ENCODE peak calls at places on chromosomes 16 and 17, in seven cellular contexts. M is H9, C is mesendoderm, I is H1, X is neuronal stem cell, E is mesenchymal stem cell, A is trophoblast cell. Y is an unnamed sample.

GRCh38 chr17:70136131-70136530 is 33.2 kb upstream of the KCNJ2 start:
- DNase-seq in M (no peak), C (no peak), I (no peak), X (no peak), E (no peak), A (no peak), Y (no peak)

GRCh38 chr17:80103061-80103481 is 1.7 kb downstream of the GAA start:
- DNase-seq in M (no peak), C (no peak), I (no peak), X (no peak), E (no peak), A (peak; percentile 59), Y (no peak)

GRCh38 chr17:60391419-60392041 is 403 bp downstream of the USP32 start:
- DNase-seq in M (no peak), C (no peak), I (peak; percentile 17), X (no peak), E (no peak), A (no peak), Y (no peak)

GRCh38 chr17:49588726-49589555 is 13.3 kb downstream of the NXPH3 start:
- DNase-seq in M (no peak), C (no peak), I (no peak), X (no peak), E (no peak), A (no peak), Y (peak; percentile 51)

GRCh38 chr17:51188321-51188853 is 22.2 kb downstream of the NME2 start:
- DNase-seq in M (no peak), C (no peak), I (no peak), X (no peak), E (no peak), A (no peak), Y (no peak)

GRCh38 chr17:57876023-57876865 is 26.4 kb upstream of the MRPS23 start:
- DNase-seq in M (peak; percentile 76), C (no peak), I (no peak), X (no peak), E (no peak), A (no peak), Y (peak; percentile 40)

GRCh38 chr17:74390680-74391653 is 23.7 kb downstream of the GPR142 start:
- DNase-seq in M (no peak), C (no peak), I (no peak), X (no peak), E (no peak), A (no peak), Y (no peak)

GRCh38 chr17:55219939-55220338 is 44.8 kb upstream of the HLF start:
- DNase-seq in M (no peak), C (no peak), I (no peak), X (no peak), E (no peak), A (no peak), Y (no peak)

GRCh38 chr16:1471569-1472194 is 3.1 kb downstream of the CLCN7 start:
- DNase-seq in M (no peak), C (no peak), I (no peak), X (no peak), E (no peak), A (no peak), Y (no peak)

GRCh38 chr17:80413771-80414507 is 1.0 kb upstream of the ENDOV start:
- DNase-seq in M (no peak), C (no peak), I (no peak), X (no peak), E (no peak), A (no peak), Y (no peak)

GRCh38 chr17:50979524-50979927 is 113.4 kb upstream of the TOB1 start:
- DNase-seq in M (no peak), C (no peak), I (no peak), X (no peak), E (no peak), A (no peak), Y (no peak)

GRCh38 chr17:83010323-83011200 is 68.8 kb upstream of the METRNL start:
- DNase-seq in M (no peak), C (peak; percentile 20), I (no peak), X (no peak), E (peak; percentile 52), A (no peak), Y (peak; percentile 69)

GRCh38 chr16:1540556-1540855 is 7.0 kb downstream of the TMEM204 start:
- DNase-seq in M (no peak), C (no peak), I (no peak), X (no peak), E (no peak), A (no peak), Y (no peak)

GRCh38 chr17:8563981-8564602 is 66.4 kb downstream of the MYH10 start:
- DNase-seq in M (no peak), C (no peak), I (no peak), X (no peak), E (no peak), A (no peak), Y (peak; percentile 73)

GRCh38 chr16:14181371-14182050 is 110.4 kb downstream of the MRTFB start:
- DNase-seq in M (no peak), C (no peak), I (no peak), X (no peak), E (peak; percentile 85), A (no peak), Y (peak; percentile 89)

GRCh38 chr17:28471531-28472342 is 1.7 kb upstream of the SLC13A2 start:
- DNase-seq in M (no peak), C (peak; percentile 40), I (no peak), X (no peak), E (no peak), A (peak; percentile 54), Y (no peak)

GRCh38 chr16:49484454-49484853 is 110.8 kb downstream of the C16orf78 start:
- DNase-seq in M (peak; percentile 88), C (peak; percentile 73), I (no peak), X (peak; percentile 42), E (peak; percentile 2), A (peak; percentile 22), Y (no peak)

GRCh38 chr16:87000007-87000406 is 317.2 kb downstream of the C16orf95 start:
- DNase-seq in M (no peak), C (no peak), I (no peak), X (no peak), E (no peak), A (no peak), Y (no peak)

GRCh38 chr16:81956213-81956948 is 54.9 kb downstream of the SDR42E1 start:
- DNase-seq in M (no peak), C (no peak), I (no peak), X (no peak), E (no peak), A (peak; percentile 7), Y (no peak)

GRCh38 chr17:9290226-9290613 is 268.9 kb downstream of the NTN1 start:
- DNase-seq in M (no peak), C (no peak), I (no peak), X (no peak), E (no peak), A (no peak), Y (no peak)

GRCh38 chr16:49312389-49312990 is 30.9 kb upstream of the CBLN1 start:
- DNase-seq in M (no peak), C (no peak), I (no peak), X (no peak), E (no peak), A (no peak), Y (no peak)

GRCh38 chr16:87836844-87837581 is 32.3 kb downstream of the SLC7A5 start:
- DNase-seq in M (no peak), C (no peak), I (no peak), X (no peak), E (no peak), A (no peak), Y (no peak)

GRCh38 chr17:46182961-46183360 is 10.3 kb downstream of the KANSL1 start:
- DNase-seq in M (peak; percentile 59), C (peak; percentile 80), I (no peak), X (no peak), E (no peak), A (no peak), Y (no peak)

DNA sequence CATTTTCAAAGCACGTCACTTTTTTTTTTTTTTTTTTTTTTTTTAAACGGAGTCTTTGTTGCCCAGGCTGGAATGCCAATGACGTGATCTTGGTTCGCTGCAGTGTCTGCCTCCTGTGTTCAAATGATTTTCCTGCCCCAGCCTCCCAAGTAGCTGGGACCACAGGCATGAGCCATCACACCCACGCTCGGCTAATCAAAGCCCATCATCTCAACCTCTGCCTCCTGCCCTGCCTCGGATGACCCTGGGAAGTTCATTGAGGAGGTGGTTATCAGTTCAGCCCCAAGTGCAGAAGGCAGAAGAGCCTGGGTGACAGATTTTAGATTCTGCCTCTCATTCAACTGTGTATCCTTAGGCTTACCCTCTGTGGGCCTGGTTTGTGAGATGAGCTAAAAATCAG is 484.9 kb upstream of the EEF2KMT start:
- DNase-seq in M (no peak), C (no peak), I (no peak), X (no peak), E (no peak), A (no peak), Y (no peak)
- H3K4ac ChIP-seq in M (no peak overlapping the region), C (no peak overlapping the region), I (no peak overlapping the region), X (no peak overlapping the region), E (no peak overlapping the region), A (no peak overlapping the region), Y (no peak overlapping the region)

DNA sequence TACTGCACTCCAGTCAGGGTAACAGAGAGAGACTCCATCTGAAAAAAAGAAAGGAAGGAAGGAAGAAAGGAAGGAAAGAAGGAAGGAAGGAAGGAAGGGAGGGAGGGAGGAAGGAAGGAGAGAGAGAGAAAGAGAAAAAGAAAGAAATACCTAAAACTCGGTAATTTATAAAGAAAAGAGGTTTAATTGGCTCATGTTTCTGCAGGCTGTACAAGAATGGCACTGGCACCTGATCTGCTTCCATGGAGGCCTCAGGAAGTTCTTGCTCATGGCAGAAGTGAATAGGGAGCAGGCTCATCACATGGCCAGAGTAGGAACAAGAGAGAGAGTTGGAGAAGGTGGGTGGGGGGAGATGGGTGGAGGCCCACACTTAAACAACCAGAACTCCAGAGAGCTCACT is 215.2 kb upstream of the IRX3 start:
- DNase-seq in M (no peak), C (no peak), I (no peak), X (no peak), E (no peak), A (no peak), Y (no peak)
- H3K4ac ChIP-seq in M (no peak overlapping the region), C (no peak overlapping the region), I (no peak overlapping the region), X (no peak overlapping the region), E (no peak overlapping the region), A (no peak overlapping the region), Y (no peak overlapping the region)

GRCh38 chr16:52545157-52545543 is 1.8 kb downstream of the TOX3 start:
- DNase-seq in M (no peak), C (no peak), I (no peak), X (no peak), E (no peak), A (no peak), Y (no peak)
- H3K4ac ChIP-seq in M (no peak overlapping the region), C (no peak overlapping the region), I (no peak overlapping the region), X (no peak overlapping the region), E (no peak overlapping the region), A (no peak overlapping the region), Y (no peak overlapping the region)

GRCh38 chr17:68886401-68886800 is 68.8 kb downstream of the ABCA8 start:
- DNase-seq in M (no peak), C (no peak), I (no peak), X (no peak), E (peak; percentile 61), A (no peak), Y (no peak)
- H3K4ac ChIP-seq in M (no peak overlapping the region), C (no peak overlapping the region), I (no peak overlapping the region), X (no peak overlapping the region), E (no peak overlapping the region), A (no peak overlapping the region), Y (no peak overlapping the region)